ENCODE peak calls at places on chromosomes 11 and 22, in five cellular contexts. G is Calu3, O is GM12865, N is ovary, C is esophagus squamous epithelium. S is an unnamed sample.

GRCh38 chr11:93775289-93775688 is 8.8 kb upstream of the MED17 start:
- DNase-seq in C (no peak), O (no peak), G (peak), N (no peak), S (no peak)

GRCh38 chr11:47317078-47317828 is 35.2 kb downstream of the MYBPC3 start:
- DNase-seq in G (no peak), C (no peak), O (peak), N (no peak), S (no peak)

GRCh38 chr11:64687204-64687603 is 35.8 kb downstream of the NRXN2 start:
- DNase-seq in G (no peak), O (no peak), C (no peak), N (peak), S (no peak)

GRCh38 chr11:75345455-75346224 is 5.8 kb downstream of the ARRB1 start:
- DNase-seq in G (no peak), N (no peak), C (no peak), O (peak), S (no peak)

GRCh38 chr22:44677299-44678244 is 24.4 kb upstream of the PRR5 start:
- DNase-seq in O (no peak), N (no peak), G (no peak), C (no peak), S (no peak)

GRCh38 chr11:89491141-89491690 is at the start of gene NOX4:
- DNase-seq in C (no peak), N (peak), G (no peak), O (no peak), S (no peak)

GRCh38 chr22:32473388-32473952 is 1.1 kb upstream of the FBXO7 start:
- DNase-seq in N (peak), G (peak), O (peak), C (no peak), S (peak)

GRCh38 chr11:48366365-48366764 is at the start of gene OR4C5:
- DNase-seq in G (no peak), N (no peak), O (no peak), C (no peak), S (no peak)

GRCh38 chr11:35255514-35255913 is 116.5 kb downstream of the CD44 start:
- DNase-seq in C (no peak), O (no peak), N (no peak), G (no peak), S (no peak)

GRCh38 chr22:37822079-37822833 is 926 bp upstream of the GALR3 start:
- DNase-seq in G (no peak), C (no peak), N (no peak), O (no peak), S (no peak)

GRCh38 chr11:2808850-2809847 is 76.4 kb downstream of the CDKN1C start:
- DNase-seq in C (no peak), O (no peak), N (peak), G (no peak), S (no peak)

GRCh38 chr11:65352783-65353182 is 1.8 kb upstream of the TIGD3 start:
- DNase-seq in N (no peak), C (no peak), O (no peak), G (no peak), S (no peak)

GRCh38 chr11:118907749-118908106 is 18.0 kb downstream of the BCL9L start:
- DNase-seq in C (no peak), O (no peak), G (no peak), N (peak), S (no peak)

GRCh38 chr11:67055812-67056211 is 835 bp upstream of the RHOD start:
- DNase-seq in N (no peak), C (no peak), G (no peak), O (no peak), S (no peak)

GRCh38 chr22:38455530-38456271 is 702 bp upstream of the KCNJ4 start:
- DNase-seq in N (no peak), O (peak), C (no peak), G (peak), S (no peak)

GRCh38 chr11:11279956-11280689 is 72.9 kb downstream of the CSNK2A3 start:
- DNase-seq in N (no peak), O (peak), C (no peak), G (no peak), S (no peak)

GRCh38 chr11:46332093-46332567 is 15.1 kb upstream of the DGKZ start:
- DNase-seq in C (no peak), O (no peak), N (no peak), G (no peak), S (no peak)

GRCh38 chr11:33982661-33983060 is 68.9 kb upstream of the CAPRIN1 start:
- DNase-seq in G (no peak), N (no peak), O (no peak), C (no peak), S (no peak)

GRCh38 chr11:45092901-45093760 is 53.3 kb upstream of the PRDM11 start:
- DNase-seq in N (no peak), O (no peak), C (no peak), G (no peak), S (no peak)

GRCh38 chr11:80523057-80523456 is 1082.2 kb upstream of the TENM4 start:
- DNase-seq in O (no peak), G (no peak), N (no peak), C (no peak), S (no peak)

GRCh38 chr22:49479566-49479965 is 348.1 kb downstream of the BRD1 start:
- DNase-seq in C (no peak), G (no peak), N (no peak), O (no peak), S (no peak)

GRCh38 chr11:12885717-12886226 is 123.3 kb upstream of the RASSF10 start:
- DNase-seq in G (no peak), N (no peak), C (no peak), O (no peak), S (no peak)

GRCh38 chr11:11391169-11391568 is 38.1 kb upstream of the CSNK2A3 start:
- DNase-seq in N (no peak), C (no peak), G (no peak), O (no peak), S (no peak)

GRCh38 chr11:132134322-132134721 is 763.9 kb downstream of the NTM start:
- DNase-seq in G (no peak), O (no peak), C (no peak), N (no peak), S (no peak)

GRCh38 chr11:65710424-65710823 is 1.6 kb upstream of the KAT5 start:
- DNase-seq in C (no peak), G (no peak), N (no peak), O (no peak), S (no peak)

GRCh38 chr11:44823006-44823405 is 96.2 kb downstream of the TSPAN18 start:
- DNase-seq in G (no peak), C (no peak), N (no peak), O (peak), S (no peak)

GRCh38 chr22:42673898-42674390 is 24.8 kb upstream of the CYB5R3 start:
- DNase-seq in G (no peak), O (no peak), C (no peak), N (no peak), S (no peak)

GRCh38 chr22:17678817-17679385 is 40.3 kb downstream of the BCL2L13 start:
- DNase-seq in G (no peak), N (no peak), C (no peak), O (peak), S (no peak)

GRCh38 chr22:42685941-42686666 is 34.6 kb downstream of the A4GALT start:
- DNase-seq in O (no peak), C (no peak), G (peak), N (peak), S (no peak)

DNA sequence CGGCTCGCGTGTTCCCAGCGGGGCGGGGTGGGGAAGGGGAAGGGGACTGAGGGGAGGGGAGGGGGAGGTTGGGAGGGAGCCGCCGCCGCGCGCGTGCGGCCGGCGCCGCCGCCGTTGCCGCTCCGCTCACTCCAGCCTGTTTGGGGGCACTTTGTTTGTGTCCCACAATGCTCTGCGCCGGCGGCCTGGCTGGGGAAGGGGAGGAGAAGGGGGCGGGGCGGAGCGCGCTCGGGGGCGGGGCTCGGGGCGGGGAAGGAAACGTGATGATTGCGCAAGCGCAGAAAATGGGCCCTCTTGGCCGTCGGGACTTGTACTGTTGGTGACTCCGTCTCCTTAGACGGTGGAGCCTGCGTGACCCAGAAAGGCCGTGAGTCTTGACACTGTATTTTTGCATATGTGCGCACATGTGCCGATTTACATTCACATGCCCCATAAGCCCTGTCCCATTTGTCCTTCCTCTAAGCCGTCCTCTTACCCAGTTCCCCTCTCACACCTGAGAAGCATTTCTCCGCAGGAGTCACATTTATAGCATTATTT is at the start of gene ZBTB44:
- DNase-seq in C (peak), N (peak), G (peak), O (peak), S (peak)
- TF ChIP-seq CTCF in C (no peak), N (no peak), G (no peak), O (no peak), S (no peak)

GRCh38 chr22:31199187-31199586 is 12.9 kb upstream of the LIMK2 start:
- DNase-seq in G (no peak), N (no peak), C (no peak), O (no peak), S (no peak)
- TF ChIP-seq CTCF in G (no peak), N (no peak), C (peak), O (no peak), S (no peak)

GRCh38 chr11:86360775-86361395 is 13.8 kb upstream of the CCDC81 start:
- DNase-seq in C (no peak), O (no peak), N (no peak), G (no peak), S (peak)
- TF ChIP-seq CTCF in C (no peak), O (no peak), N (no peak), G (no peak), S (peak)

GRCh38 chr22:39959640-39960447 is at the start of gene TMA7B:
- DNase-seq in G (peak), N (no peak), C (no peak), O (no peak), S (no peak)
- TF ChIP-seq CTCF in G (no peak), N (no peak), C (peak), O (no peak), S (no peak)

DNA sequence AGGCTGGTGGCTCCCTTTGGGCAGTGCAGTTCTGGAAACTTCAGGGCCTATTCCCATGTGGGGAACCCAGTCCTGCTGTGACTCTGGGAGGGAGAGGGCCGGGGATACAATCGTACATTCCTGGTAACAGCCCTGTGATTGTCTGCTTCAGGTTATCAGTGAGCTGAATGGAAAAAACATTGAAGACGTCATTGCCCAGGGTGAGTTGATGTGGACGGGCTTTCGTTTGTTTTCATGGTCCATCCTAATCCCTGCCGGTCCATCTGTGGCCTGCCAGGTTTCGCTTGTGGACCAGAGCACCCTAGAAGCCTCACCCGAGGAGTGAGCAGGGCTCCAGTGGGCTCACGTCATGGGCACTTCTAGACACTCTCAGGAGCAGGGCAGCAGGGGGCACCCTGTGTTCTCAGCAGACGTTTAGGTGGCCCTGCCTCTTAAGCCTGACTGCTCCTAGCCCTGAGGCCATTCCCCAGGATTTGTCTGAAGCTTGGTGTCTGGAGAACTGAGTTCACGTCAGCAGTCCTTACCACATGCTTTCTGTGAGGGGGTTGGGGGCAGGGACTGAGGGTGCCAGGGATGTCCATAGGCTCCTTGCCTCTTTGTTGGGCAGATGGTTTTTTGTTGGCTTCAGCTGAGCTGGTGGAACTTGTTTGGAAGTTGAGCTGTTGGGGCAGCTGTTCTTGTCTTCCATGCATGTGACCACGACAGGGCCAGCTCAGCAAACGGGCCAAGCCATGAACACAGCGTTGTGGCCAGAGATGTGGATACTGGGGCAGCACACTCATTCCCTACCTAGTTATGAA is 1.9 kb downstream of the RPLP2 start:
- DNase-seq in N (no peak), G (no peak), O (no peak), C (no peak), S (no peak)
- TF ChIP-seq CTCF in N (no peak), G (no peak), O (no peak), C (no peak), S (peak)

GRCh38 chr11:86955111-86955673 is at the start of gene FZD4:
- DNase-seq in C (no peak), N (peak), G (peak), O (peak), S (peak)
- TF ChIP-seq CTCF in C (peak), N (no peak), G (no peak), O (peak), S (no peak)

GRCh38 chr22:24178502-24179440 is 2.5 kb upstream of the SUSD2 start:
- DNase-seq in N (peak), G (no peak), C (no peak), O (peak), S (no peak)
- TF ChIP-seq CTCF in N (no peak), G (peak), C (peak), O (peak), S (peak)

S was measured in AG09319.